ENCODE peak calls at places on chromosomes 12 and 14, in eight cellular contexts. C, W, L, I, J, S, K and X are unnamed samples.

GRCh38 chr14:50944647-50945413 is 547 bp upstream of the PYGL start:
- DNase-seq in C (no peak), W (peak), L (peak), I (peak), J (peak), S (no peak), K (peak), X (no peak)

GRCh38 chr12:111692575-111693210 is 6.8 kb downstream of the ACAD10 start:
- DNase-seq in C (no peak), W (peak), L (no peak), I (no peak), J (peak), S (no peak), K (no peak), X (no peak)

GRCh38 chr12:68803948-68804653 is 3.9 kb upstream of the MDM2 start:
- DNase-seq in C (no peak), W (no peak), L (no peak), I (no peak), J (no peak), S (no peak), K (no peak), X (no peak)

GRCh38 chr14:64746298-64747250 is 42.4 kb downstream of the PLEKHG3 start:
- DNase-seq in C (no peak), W (no peak), L (no peak), I (no peak), J (no peak), S (no peak), K (no peak), X (no peak)

GRCh38 chr14:92638266-92638665 is 110.2 kb downstream of the LGMN start:
- DNase-seq in C (no peak), W (no peak), L (no peak), I (no peak), J (no peak), S (no peak), K (no peak), X (no peak)

GRCh38 chr12:3538691-3539030 is 47.7 kb downstream of the PRMT8 start:
- DNase-seq in C (peak), W (no peak), L (no peak), I (no peak), J (no peak), S (no peak), K (no peak), X (no peak)

GRCh38 chr12:104219361-104219892 is 3.8 kb downstream of the TXNRD1 start:
- DNase-seq in C (no peak), W (peak), L (no peak), I (peak), J (peak), S (peak), K (no peak), X (no peak)

GRCh38 chr14:60650382-60650961 is 1.2 kb upstream of the SIX1 start:
- DNase-seq in C (no peak), W (no peak), L (no peak), I (no peak), J (peak), S (no peak), K (no peak), X (no peak)

GRCh38 chr14:102655154-102655553 is 62.7 kb downstream of the RCOR1 start:
- DNase-seq in C (no peak), W (peak), L (no peak), I (peak), J (peak), S (no peak), K (no peak), X (no peak)

GRCh38 chr12:66144796-66145754 is 14.5 kb upstream of the LLPH start:
- DNase-seq in C (peak), W (peak), L (peak), I (peak), J (peak), S (peak), K (peak), X (peak)

GRCh38 chr14:68966872-68967301 is 12.2 kb downstream of the ACTN1 start:
- DNase-seq in C (peak), W (no peak), L (peak), I (no peak), J (no peak), S (no peak), K (no peak), X (no peak)

GRCh38 chr14:68580676-68581075 is 212.2 kb downstream of the ZFP36L1 start:
- DNase-seq in C (no peak), W (no peak), L (no peak), I (no peak), J (no peak), S (no peak), K (no peak), X (no peak)

GRCh38 chr12:88247241-88247643 is 105.1 kb downstream of the TMTC3 start:
- DNase-seq in C (no peak), W (peak), L (no peak), I (peak), J (peak), S (peak), K (no peak), X (no peak)

GRCh38 chr12:117124421-117125274 is 25.4 kb upstream of the TESC start:
- DNase-seq in C (no peak), W (no peak), L (no peak), I (no peak), J (peak), S (no peak), K (no peak), X (no peak)

GRCh38 chr12:98856897-98857540 is 211.9 kb downstream of the APAF1 start:
- DNase-seq in C (no peak), W (no peak), L (no peak), I (peak), J (no peak), S (no peak), K (no peak), X (no peak)

GRCh38 chr12:98154850-98155249 is 360.5 kb upstream of the TMPO start:
- DNase-seq in C (peak), W (peak), L (no peak), I (peak), J (no peak), S (no peak), K (no peak), X (no peak)

GRCh38 chr14:30357791-30358190 is 201.2 kb upstream of the G2E3 start:
- DNase-seq in C (no peak), W (no peak), L (no peak), I (no peak), J (no peak), S (no peak), K (no peak), X (no peak)

GRCh38 chr14:105470163-105470811 is 4.3 kb upstream of the CRIP2 start:
- DNase-seq in C (no peak), W (no peak), L (no peak), I (no peak), J (no peak), S (no peak), K (no peak), X (no peak)
- H3K4me3 ChIP-seq in C (no peak), W (no peak), L (no peak), I (no peak), J (no peak), S (no peak), K (no peak), X (no peak)

GRCh38 chr12:106582661-106583577 is at the start of gene RFX4:
- DNase-seq in C (no peak), W (no peak), L (no peak), I (no peak), J (no peak), S (no peak), K (no peak), X (no peak)

GRCh38 chr12:106585237-106585834 is 2.5 kb downstream of the RFX4 start:
- DNase-seq in C (no peak), W (no peak), L (no peak), I (no peak), J (no peak), S (no peak), K (no peak), X (no peak)

GRCh38 chr12:106582264-106582591 is 576 bp upstream of the RFX4 start:
- DNase-seq in C (no peak), W (no peak), L (no peak), I (no peak), J (no peak), S (no peak), K (no peak), X (no peak)

GRCh38 chr12:106584104-106585064 is 1.6 kb downstream of the RFX4 start:
- DNase-seq in C (peak), W (no peak), L (no peak), I (no peak), J (no peak), S (no peak), K (no peak), X (no peak)

GRCh38 chr12:106583578-106584103 is 837 bp downstream of the RFX4 start:
- DNase-seq in C (peak), W (peak), L (no peak), I (no peak), J (peak), S (no peak), K (no peak), X (no peak)
- H3K4me3 ChIP-seq in C (peak), W (peak), L (no peak), I (peak), J (peak), S (peak), K (peak), X (no peak)

DNA sequence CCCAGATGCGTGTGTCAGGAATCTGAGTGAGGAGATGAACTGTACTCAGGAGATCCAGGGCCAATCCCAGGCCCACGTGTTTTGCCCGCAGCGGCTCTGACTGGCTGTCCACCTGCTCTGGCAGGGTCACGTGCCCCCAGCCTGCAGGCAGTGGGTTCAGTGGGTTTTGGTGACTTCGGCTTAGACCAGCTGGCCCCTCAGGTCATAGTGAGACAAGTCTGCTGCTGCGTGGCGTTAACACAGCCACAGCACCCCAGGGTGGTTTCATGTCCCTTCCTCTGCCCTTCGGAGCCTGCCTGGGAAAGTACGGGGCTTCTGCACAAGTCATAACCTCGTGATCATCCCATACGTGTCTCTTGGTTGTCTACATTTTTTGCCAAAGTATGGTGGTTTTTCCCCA is 2.6 kb downstream of the FBRSL1 start:
- DNase-seq in C (no peak), W (no peak), L (no peak), I (no peak), J (no peak), S (no peak), K (peak), X (no peak)
- H3K4me3 ChIP-seq in C (no peak), W (no peak), L (no peak), I (no peak), J (no peak), S (no peak), K (peak), X (no peak)

GRCh38 chr14:23365353-23366162 is 586 bp upstream of the EFS start:
- DNase-seq in C (no peak), W (no peak), L (no peak), I (peak), J (no peak), S (no peak), K (peak), X (no peak)
- H3K4me3 ChIP-seq in C (peak), W (peak), L (peak), I (peak), J (peak), S (peak), K (peak), X (no peak)

GRCh38 chr12:125093681-125094025 is 28.4 kb downstream of the AACS start:
- DNase-seq in C (no peak), W (no peak), L (no peak), I (no peak), J (no peak), S (no peak), K (no peak), X (no peak)
- H3K4me3 ChIP-seq in C (no peak), W (no peak), L (no peak), I (no peak), J (no peak), S (no peak), K (no peak), X (no peak)